ENCODE peak calls at places on chromosomes 11 and 22, in eight cellular contexts. H is CD8-positive, alpha-beta memory T cell; I is PC-3; L is heart right ventricle; K is astrocyte; M is CD4-positive, alpha-beta T cell; T is aorta; R is PC-9. J is an unnamed sample.

GRCh38 chr11:65558002-65558784 is at the start of gene LTBP3:
- DNase-seq in H (peak; percentile 34), R (peak; percentile 92), L (peak; percentile 87), I (peak; percentile 72), M (peak; percentile 65), K (peak; percentile 68), T (peak; percentile 91), J (peak; percentile 46)

GRCh38 chr11:128181090-128181485 is 406.3 kb downstream of the ETS1 start:
- DNase-seq in M (no peak), R (no peak), I (no peak), T (no peak), L (no peak), H (no peak), K (no peak), J (no peak)

GRCh38 chr11:75389276-75389605 is 10.1 kb upstream of the RPS3 start:
- DNase-seq in I (no peak), K (no peak), H (no peak), L (no peak), T (no peak), R (no peak), M (no peak), J (no peak)

GRCh38 chr11:14360976-14361375 is 2.0 kb upstream of the RRAS2 start:
- DNase-seq in K (no peak), H (no peak), L (no peak), T (no peak), M (no peak), R (no peak), I (no peak), J (no peak)

GRCh38 chr11:125777309-125777708 is 1.3 kb downstream of the PATE2 start:
- DNase-seq in L (no peak), K (peak; percentile 74), H (no peak), M (no peak), I (peak; percentile 11), R (no peak), T (no peak), J (no peak)

GRCh38 chr11:102171101-102171500 is 60.9 kb downstream of the YAP1 start:
- DNase-seq in I (peak; percentile 84), T (no peak), H (no peak), K (peak; percentile 71), L (no peak), R (no peak), M (no peak), J (no peak)

GRCh38 chr22:19663286-19663815 is 51.0 kb upstream of the SEPTIN5 start:
- DNase-seq in R (peak; percentile 59), I (peak; percentile 30), H (no peak), K (peak; percentile 83), M (no peak), T (peak; percentile 77), L (peak; percentile 71), J (no peak)

GRCh38 chr11:7321708-7322448 is 70.2 kb downstream of the SYT9 start:
- DNase-seq in M (no peak), H (no peak), K (no peak), L (no peak), R (no peak), T (no peak), I (no peak), J (no peak)

GRCh38 chr11:77833302-77833701 is 12.4 kb downstream of the AAMDC start:
- DNase-seq in M (no peak), I (no peak), H (no peak), R (no peak), T (no peak), K (no peak), L (no peak), J (no peak)

GRCh38 chr11:134125507-134125906 is 56.6 kb downstream of the JAM3 start:
- DNase-seq in H (no peak), T (no peak), I (no peak), R (no peak), L (no peak), M (no peak), K (peak; percentile 23), J (no peak)

GRCh38 chr11:67062526-67063373 is 6.1 kb downstream of the RHOD start:
- DNase-seq in T (no peak), L (no peak), K (no peak), I (peak; percentile 92), H (no peak), R (peak; percentile 99), M (no peak), J (no peak)

GRCh38 chr11:114308689-114309089 is 12.5 kb downstream of the NNMT start:
- DNase-seq in R (no peak), I (no peak), L (no peak), H (no peak), K (peak; percentile 59), T (peak; percentile 60), M (no peak), J (no peak)

GRCh38 chr11:27208846-27209245 is 154.2 kb downstream of the CCDC34 start:
- DNase-seq in M (no peak), T (no peak), L (no peak), K (no peak), R (no peak), I (no peak), H (no peak), J (no peak)

GRCh38 chr22:38982008-38982927 is at the start of gene APOBEC3B:
- DNase-seq in T (peak; percentile 83), M (peak; percentile 58), L (peak; percentile 30), I (peak; percentile 91), H (peak; percentile 58), R (peak; percentile 94), K (peak; percentile 94), J (peak; percentile 53)

GRCh38 chr11:106603971-106604370 is 414.3 kb downstream of the GUCY1A2 start:
- DNase-seq in T (no peak), I (no peak), L (no peak), H (no peak), R (no peak), M (no peak), K (no peak), J (no peak)

GRCh38 chr22:32206774-32207758 is 2.2 kb upstream of the RFPL2 start:
- DNase-seq in H (peak; percentile 26), K (no peak), R (peak; percentile 25), I (peak; percentile 48), M (peak; percentile 46), L (no peak), T (no peak), J (no peak)

GRCh38 chr11:19666951-19667350 is 45.7 kb upstream of the NAV2 start:
- DNase-seq in T (no peak), L (no peak), K (no peak), M (no peak), I (no peak), R (no peak), H (no peak), J (no peak)

GRCh38 chr11:121464352-121464946 is 11.7 kb upstream of the SORL1-AS1 start:
- DNase-seq in K (peak; percentile 96), H (peak; percentile 53), M (peak; percentile 72), T (peak; percentile 79), I (peak; percentile 97), L (peak; percentile 57), R (peak; percentile 72), J (peak; percentile 63)

GRCh38 chr11:119258180-119258579 is 52.0 kb downstream of the CBL start:
- DNase-seq in L (no peak), R (no peak), H (no peak), K (no peak), T (no peak), M (peak; percentile 38), I (no peak), J (no peak)

GRCh38 chr11:34897171-34897870 is 18.9 kb downstream of the APIP start:
- DNase-seq in R (no peak), K (no peak), I (no peak), H (no peak), T (no peak), L (no peak), M (no peak), J (no peak)
- H3K9me3 ChIP-seq in R (peaks cover 14% of the 10 kb centered on the region), K (peaks cover 12% of the 10 kb centered on the region), I (peaks cover 20% of the 10 kb centered on the region), H (peaks cover 33% of the 10 kb centered on the region), T (peaks cover 6% of the 10 kb centered on the region), L (peaks cover 5% of the 10 kb centered on the region), M (peaks cover 47% of the 10 kb centered on the region), J (peaks cover 5% of the 10 kb centered on the region)

GRCh38 chr22:27152883-27153282 is 495.5 kb downstream of the MIAT start:
- DNase-seq in I (no peak), H (no peak), T (no peak), M (no peak), L (no peak), K (no peak), R (no peak), J (no peak)
- H3K9me3 ChIP-seq in I (no peaks in the 10 kb centered on the region), H (no peaks in the 10 kb centered on the region), T (no peaks in the 10 kb centered on the region), M (peaks cover 3% of the 10 kb centered on the region), L (peaks cover 3% of the 10 kb centered on the region), K (no peaks in the 10 kb centered on the region), R (no peaks in the 10 kb centered on the region), J (no peaks in the 10 kb centered on the region)

DNA sequence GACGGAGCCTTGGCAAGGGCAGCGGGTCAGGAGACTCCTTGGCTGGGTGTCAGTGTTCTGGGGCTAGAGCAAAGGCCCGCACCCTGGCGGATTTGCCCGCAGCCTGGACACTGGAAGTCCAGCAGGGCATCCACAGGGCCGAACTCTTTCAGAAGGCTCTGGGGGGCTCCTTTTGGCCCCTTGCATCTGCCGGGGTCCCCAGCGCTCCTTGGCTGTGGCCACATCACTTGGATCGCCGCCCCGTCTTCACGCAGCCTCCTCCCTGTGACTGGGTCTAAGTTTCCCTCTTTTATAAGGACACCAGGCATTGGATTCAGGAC is 20.0 kb downstream of the MUC5AC start:
- DNase-seq in L (no peak), T (no peak), R (no peak), M (no peak), H (no peak), I (no peak), K (no peak), J (no peak)
- H3K9me3 ChIP-seq in L (no peaks in the 10 kb centered on the region), T (no peaks in the 10 kb centered on the region), R (no peaks in the 10 kb centered on the region), M (no peaks in the 10 kb centered on the region), H (no peaks in the 10 kb centered on the region), I (no peaks in the 10 kb centered on the region), K (peaks cover 5% of the 10 kb centered on the region), J (no peaks in the 10 kb centered on the region)

GRCh38 chr22:47920380-47920959 is 1158.0 kb downstream of the TBC1D22A start:
- DNase-seq in T (no peak), H (no peak), R (no peak), K (no peak), I (no peak), M (no peak), L (no peak), J (no peak)

GRCh38 chr22:47919893-47920292 is 1157.4 kb downstream of the TBC1D22A start:
- DNase-seq in T (no peak), H (no peak), M (no peak), R (no peak), K (no peak), L (no peak), I (no peak), J (no peak)

GRCh38 chr22:47918936-47919505 is 1156.6 kb downstream of the TBC1D22A start:
- DNase-seq in K (no peak), I (no peak), L (no peak), H (no peak), M (no peak), T (no peak), R (no peak), J (no peak)

GRCh38 chr22:47923011-47923427 is 1160.6 kb downstream of the TBC1D22A start:
- DNase-seq in K (no peak), I (no peak), M (no peak), R (no peak), T (no peak), H (no peak), L (no peak), J (no peak)

DNA sequence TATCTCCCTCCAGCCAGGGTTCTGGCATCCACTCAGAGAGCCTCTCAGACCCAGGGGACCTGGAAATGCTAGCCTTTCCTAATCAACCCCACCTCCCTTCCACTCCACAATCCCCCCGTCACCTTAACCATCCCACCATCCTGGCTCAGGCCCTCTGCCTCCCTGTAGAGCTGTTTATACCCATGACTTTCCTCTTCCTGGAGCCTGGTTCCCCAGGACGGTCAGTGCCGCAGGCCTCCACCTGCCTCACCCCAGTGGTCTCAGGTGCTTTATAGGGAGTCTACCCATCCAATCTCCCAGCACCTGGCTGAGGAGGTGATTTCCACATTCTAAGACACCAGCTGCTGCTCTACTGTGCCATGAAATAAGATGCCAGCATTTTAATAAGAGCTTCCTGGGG is 1159.5 kb downstream of the TBC1D22A start:
- DNase-seq in L (no peak), H (no peak), M (no peak), I (no peak), T (no peak), K (no peak), R (no peak), J (no peak)
- H3K9me3 ChIP-seq in L (no peaks in the 10 kb centered on the region), H (no peaks in the 10 kb centered on the region), M (no peaks in the 10 kb centered on the region), I (no peaks in the 10 kb centered on the region), T (peaks cover 9% of the 10 kb centered on the region), K (peaks cover 14% of the 10 kb centered on the region), R (no peaks in the 10 kb centered on the region), J (no peaks in the 10 kb centered on the region)